ENCODE peak calls at places on chromosomes 1 and 21, in eight cellular contexts. A, C, X, S, B, H, T and M are unnamed samples.
A peak's percentile ranks its signal among the peaks of the same experiment; 100 is the strongest.

GRCh38 chr1:54324750-54325704 is 81.2 kb downstream of the SSBP3 start:
- DNase-seq in S (no peak), C (no peak), B (no peak), T (no peak), X (no peak), A (no peak), H (no peak), M (no peak)

GRCh38 chr1:117928881-117929339 is 511 bp downstream of the GDAP2 start:
- DNase-seq in X (peak; percentile 82), B (peak; percentile 60), A (peak; percentile 89), S (peak; percentile 50), C (peak; percentile 63), T (peak; percentile 51), H (no peak), M (peak; percentile 46)

GRCh38 chr1:50667272-50667671 is 244.0 kb upstream of the DMRTA2 start:
- DNase-seq in X (no peak), S (no peak), B (peak; percentile 19), C (no peak), A (no peak), H (no peak), T (no peak), M (no peak)

GRCh38 chr1:115454835-115455511 is 116.9 kb upstream of the NGF start:
- DNase-seq in T (no peak), H (no peak), X (peak; percentile 8), A (peak; percentile 82), B (peak; percentile 46), C (peak; percentile 31), S (no peak), M (no peak)

GRCh38 chr1:229296541-229296941 is 25.6 kb downstream of the RAB4A start:
- DNase-seq in B (peak; percentile 41), A (no peak), S (no peak), T (no peak), H (no peak), C (peak; percentile 41), X (no peak), M (no peak)

GRCh38 chr1:185570962-185571361 is 163.2 kb upstream of the HMCN1 start:
- DNase-seq in S (no peak), H (no peak), T (no peak), A (no peak), B (no peak), X (no peak), C (no peak), M (no peak)

GRCh38 chr1:109542657-109543056 is 3.0 kb downstream of the GPR61 start:
- DNase-seq in H (no peak), B (no peak), T (no peak), A (no peak), X (no peak), C (no peak), S (no peak), M (no peak)

GRCh38 chr1:80054129-80054528 is 1047.6 kb upstream of the ADGRL4 start:
- DNase-seq in H (no peak), T (no peak), S (no peak), X (no peak), C (peak; percentile 32), B (peak; percentile 89), A (no peak), M (no peak)

GRCh38 chr1:207495816-207496792 is at the start of gene CR1:
- DNase-seq in S (peak; percentile 11), C (peak; percentile 6), A (peak; percentile 87), T (no peak), B (no peak), X (peak; percentile 65), H (peak; percentile 6), M (peak; percentile 5)

GRCh38 chr1:18183477-18183974 is 75.9 kb downstream of the IGSF21 start:
- DNase-seq in X (no peak), T (no peak), H (no peak), A (no peak), S (no peak), B (no peak), C (no peak), M (no peak)

GRCh38 chr1:204894031-204894430 is 23.4 kb downstream of the NFASC start:
- DNase-seq in T (no peak), C (peak; percentile 18), S (no peak), B (no peak), A (no peak), H (no peak), X (no peak), M (no peak)

GRCh38 chr1:5770981-5771765 is 221.1 kb downstream of the NPHP4 start:
- DNase-seq in T (peak; percentile 59), A (no peak), S (no peak), H (no peak), X (peak; percentile 88), C (no peak), B (no peak), M (no peak)

GRCh38 chr21:22993144-22993543 is 1994.9 kb downstream of the NCAM2 start:
- DNase-seq in C (no peak), S (no peak), B (no peak), X (no peak), A (no peak), H (no peak), T (no peak), M (no peak)

GRCh38 chr1:97630968-97631367 is 289.9 kb downstream of the DPYD start:
- DNase-seq in B (peak; percentile 12), H (no peak), C (peak; percentile 57), X (peak; percentile 42), T (no peak), S (no peak), A (no peak), M (no peak)

GRCh38 chr21:42426424-42426823 is 22.7 kb downstream of the UBASH3A start:
- DNase-seq in C (no peak), S (no peak), H (no peak), X (no peak), B (no peak), A (no peak), T (no peak), M (no peak)

DNA sequence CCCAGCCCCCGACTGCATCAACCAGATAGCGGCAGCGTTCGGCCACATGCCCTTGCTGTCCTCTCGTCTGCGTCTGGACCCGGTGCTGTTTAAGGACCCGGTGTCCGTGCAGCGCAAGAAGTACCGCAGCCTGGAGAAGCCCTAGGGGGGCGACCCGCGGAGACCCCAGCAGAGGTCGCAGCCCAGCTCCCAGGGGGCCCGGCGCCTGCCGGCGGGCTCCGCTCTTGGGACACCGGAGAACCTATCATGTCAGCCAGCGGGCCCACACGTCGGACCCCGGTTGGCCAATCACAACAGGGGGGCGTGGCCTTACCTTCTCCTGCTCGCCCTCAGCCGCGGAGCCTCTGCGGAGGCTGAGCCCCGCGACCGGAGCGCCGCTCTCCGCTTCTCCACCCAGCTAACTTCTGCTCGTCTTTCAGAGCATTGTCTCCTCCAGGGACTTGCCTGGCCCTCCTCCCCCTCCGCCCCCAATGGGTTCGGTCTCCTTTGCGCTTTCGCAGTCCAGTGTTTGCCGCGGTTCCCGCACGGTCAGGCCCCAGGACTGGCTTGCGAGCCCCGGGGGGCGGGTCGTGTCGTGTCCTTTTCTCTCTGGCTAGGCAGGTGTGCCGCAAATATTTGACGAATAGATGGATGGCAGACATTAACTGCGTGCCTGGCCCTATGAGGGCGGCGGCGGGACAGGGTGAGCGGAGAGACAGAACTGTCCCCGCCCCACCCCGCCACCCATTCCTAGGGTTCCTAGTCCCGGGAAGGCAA is 10.5 kb downstream of the SLC30A2 start:
- DNase-seq in C (peak; percentile 91), T (peak; percentile 98), X (peak; percentile 99), S (peak; percentile 89), B (peak; percentile 89), H (peak; percentile 86), A (peak; percentile 99), M (peak; percentile 92)
- TF ChIP-seq CTCF in C (no peak), T (peak; percentile 19), X (peak; percentile 22), S (no peak), B (no peak), H (no peak), A (no peak), M (no peak)

GRCh38 chr1:183281553-183282091 is 95.6 kb downstream of the LAMC2 start:
- DNase-seq in H (peak; percentile 47), B (peak; percentile 94), C (peak; percentile 99), A (peak; percentile 98), T (peak; percentile 83), X (peak; percentile 89), S (peak; percentile 92), M (peak; percentile 90)

GRCh38 chr1:183278736-183279591 is 92.9 kb downstream of the LAMC2 start:
- DNase-seq in S (no peak), C (peak; percentile 85), H (no peak), X (no peak), A (no peak), T (no peak), B (peak; percentile 66), M (no peak)

GRCh38 chr1:183282101-183282855 is 96.2 kb downstream of the LAMC2 start:
- DNase-seq in A (no peak), X (no peak), H (no peak), S (no peak), T (no peak), C (no peak), B (no peak), M (no peak)

GRCh38 chr1:183279835-183280234 is 93.8 kb downstream of the LAMC2 start:
- DNase-seq in B (peak; percentile 63), H (no peak), C (peak; percentile 98), T (no peak), S (no peak), X (no peak), A (no peak), M (no peak)

DNA sequence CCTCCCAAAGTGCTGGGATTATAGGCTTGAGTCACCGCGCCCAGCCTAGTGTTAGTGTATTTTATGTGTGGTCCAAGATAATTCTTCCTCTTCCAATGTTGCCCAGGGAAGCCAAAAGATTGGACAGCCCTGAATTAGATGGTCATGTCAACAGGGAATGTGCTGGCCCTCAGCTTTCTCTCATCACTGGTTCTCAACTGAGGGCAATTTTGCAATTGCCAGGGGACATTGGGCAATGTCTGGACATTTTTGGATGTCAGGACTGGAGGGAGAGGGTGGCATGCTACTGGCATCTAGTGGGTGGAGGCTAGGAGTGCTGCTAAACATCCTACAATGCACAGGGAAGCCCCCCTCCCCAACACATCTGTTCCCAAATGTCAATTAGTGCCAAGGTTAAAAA is 95.0 kb downstream of the LAMC2 start:
- DNase-seq in H (no peak), C (peak; percentile 97), A (peak; percentile 92), B (no peak), T (no peak), X (peak; percentile 21), S (peak; percentile 9), M (no peak)
- TF ChIP-seq CTCF in H (no peak), C (no peak), A (no peak), B (no peak), T (no peak), X (no peak), S (no peak), M (no peak)

DNA sequence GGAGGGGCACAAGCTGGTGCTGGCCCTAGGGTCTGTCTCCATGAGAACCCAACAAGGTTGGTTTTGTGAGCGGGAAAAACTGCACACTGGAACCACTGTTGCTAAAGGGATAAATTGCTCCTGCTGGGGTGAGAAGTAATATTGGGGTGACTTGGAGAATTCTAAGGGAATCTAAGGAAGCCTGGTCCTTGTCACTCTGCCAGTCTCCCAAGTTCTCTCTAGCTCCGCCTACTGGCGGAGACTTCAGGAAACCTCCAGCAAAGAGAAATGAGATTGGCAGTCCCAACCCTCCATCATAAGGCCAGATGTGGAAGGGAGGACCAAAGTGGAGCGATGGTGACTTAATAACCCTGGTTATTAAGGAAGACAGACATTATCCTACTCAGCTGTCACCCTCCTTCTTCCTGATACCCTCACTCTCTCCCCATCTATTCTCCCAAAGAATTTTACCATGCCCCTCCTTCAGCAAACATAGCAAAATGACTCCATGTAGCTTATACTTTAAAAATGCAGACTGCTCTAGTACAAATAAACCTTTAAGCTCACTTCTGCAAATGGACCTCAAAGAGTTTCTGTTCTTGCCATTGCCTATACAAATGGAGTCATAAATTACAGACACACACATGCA is 2.7 kb downstream of the LCE1F start:
- DNase-seq in H (no peak), A (no peak), T (no peak), C (no peak), B (no peak), S (peak; percentile 26), X (no peak), M (no peak)
- TF ChIP-seq CTCF in H (no peak), A (no peak), T (no peak), C (no peak), B (peak; percentile 17), S (no peak), X (no peak), M (no peak)

GRCh38 chr1:155052412-155053400 is 1.6 kb downstream of the ADAM15 start:
- DNase-seq in S (peak; percentile 64), H (no peak), C (peak; percentile 17), X (peak; percentile 32), B (no peak), T (no peak), A (no peak), M (no peak)
- TF ChIP-seq CTCF in S (peak; percentile 59), H (peak; percentile 23), C (peak; percentile 36), X (peak; percentile 42), B (peak; percentile 37), T (peak; percentile 17), A (no peak), M (peak; percentile 17)